ENCODE peak calls at places on chromosomes 1 and 21, in four cellular contexts. O, K, F and I are unnamed samples.

GRCh38 chr1:71843023-71843422 is 439.3 kb downstream of the NEGR1 start:
- DNase-seq in O (no peak), K (no peak), F (no peak), I (no peak)

GRCh38 chr1:23578311-23578996 is 19.2 kb upstream of the ID3 start:
- DNase-seq in O (no peak), K (peak), F (no peak), I (no peak)

GRCh38 chr1:95084317-95085176 is 11.8 kb upstream of the ALG14 start:
- DNase-seq in O (peak), K (peak), F (peak), I (peak)

GRCh38 chr1:212283741-212284140 is 1.5 kb upstream of the PPP2R5A start:
- DNase-seq in O (no peak), K (no peak), F (no peak), I (no peak)

GRCh38 chr1:173531069-173531693 is 54.0 kb downstream of the PRDX6 start:
- DNase-seq in O (no peak), K (no peak), F (no peak), I (no peak)

GRCh38 chr1:89986020-89986419 is 8.9 kb upstream of the ZNF326 start:
- DNase-seq in O (no peak), K (no peak), F (no peak), I (no peak)

GRCh38 chr21:34186119-34186719 is 112.8 kb downstream of the MRPS6 start:
- DNase-seq in O (no peak), K (no peak), F (no peak), I (no peak)

GRCh38 chr1:98292994-98293393 is 368.5 kb upstream of the SNX7 start:
- DNase-seq in O (no peak), K (no peak), F (no peak), I (no peak)

GRCh38 chr1:107529511-107530149 is 388.8 kb downstream of the NTNG1 start:
- DNase-seq in O (peak), K (peak), F (no peak), I (peak)

GRCh38 chr1:116732726-116733125 is 21.5 kb upstream of the CD2 start:
- DNase-seq in O (no peak), K (no peak), F (no peak), I (no peak)

GRCh38 chr21:30044447-30045064 is 104.8 kb upstream of the GRIK1 start:
- DNase-seq in O (no peak), K (peak), F (no peak), I (peak)

GRCh38 chr1:107599220-107599619 is 365.8 kb downstream of the VAV3 start:
- DNase-seq in O (no peak), K (no peak), F (no peak), I (peak)

GRCh38 chr1:231266811-231267322 is 25.9 kb downstream of the GNPAT start:
- DNase-seq in O (no peak), K (peak), F (no peak), I (no peak)

GRCh38 chr1:241636291-241636690 is 3.9 kb downstream of the CHML start:
- DNase-seq in O (no peak), K (peak), F (no peak), I (no peak)

GRCh38 chr1:19363526-19364152 is 51.5 kb downstream of the SLC66A1 start:
- DNase-seq in O (no peak), K (no peak), F (no peak), I (peak)

GRCh38 chr1:61887076-61887867 is 145.0 kb downstream of the PATJ start:
- DNase-seq in O (no peak), K (no peak), F (no peak), I (no peak)

GRCh38 chr1:173997796-173998195 is 24.4 kb downstream of the RC3H1 start:
- DNase-seq in O (no peak), K (peak), F (no peak), I (no peak)

GRCh38 chr1:59143824-59144223 is 153.1 kb upstream of the FGGY start:
- DNase-seq in O (no peak), K (peak), F (no peak), I (no peak)

GRCh38 chr21:41477641-41478318 is 30.2 kb downstream of the TMPRSS2 start:
- DNase-seq in O (peak), K (no peak), F (peak), I (peak)

GRCh38 chr1:84613026-84613425 is 38.8 kb upstream of the CTBS start:
- DNase-seq in O (no peak), K (peak), F (no peak), I (no peak)

GRCh38 chr1:84611091-84611490 is 36.9 kb upstream of the CTBS start:
- DNase-seq in O (no peak), K (no peak), F (no peak), I (no peak)

GRCh38 chr1:84613887-84614286 is 39.6 kb upstream of the CTBS start:
- DNase-seq in O (no peak), K (no peak), F (no peak), I (no peak)

GRCh38 chr1:84615785-84616184 is 41.5 kb upstream of the CTBS start:
- DNase-seq in O (no peak), K (no peak), F (no peak), I (no peak)

GRCh38 chr1:84611796-84612195 is 37.6 kb upstream of the CTBS start:
- DNase-seq in O (no peak), K (peak), F (no peak), I (peak)
- H2AK5ac ChIP-seq in O (no peak), K (peak), F (no peak), I (no peak)

DNA sequence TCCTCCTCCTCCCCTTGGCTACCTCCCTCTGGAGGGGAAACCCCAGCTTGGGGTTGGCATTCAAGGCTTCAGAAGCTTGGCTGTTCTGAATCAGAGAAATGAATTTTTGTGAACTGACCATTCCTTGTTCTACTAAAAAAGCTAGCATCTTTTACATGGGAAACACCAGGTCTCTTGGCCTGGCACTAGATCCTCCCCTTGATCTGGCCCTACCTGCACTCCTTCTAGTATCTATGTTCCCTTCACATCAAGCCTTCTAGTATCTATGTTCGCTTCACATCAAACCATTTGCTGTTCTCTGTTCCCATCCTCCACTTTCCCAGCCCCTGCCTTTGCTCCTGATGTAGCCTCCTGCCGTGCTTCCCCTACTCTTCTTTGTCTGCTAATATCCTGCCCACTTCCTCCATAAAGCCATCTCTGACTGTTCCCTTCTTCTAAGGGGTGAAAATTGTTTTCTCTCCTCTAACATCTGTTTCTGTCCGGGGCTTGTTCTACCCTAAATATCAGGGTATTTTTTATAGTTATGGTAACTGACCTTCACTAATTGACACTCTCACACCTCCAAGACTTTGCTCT is 25.8 kb downstream of the FAM151A start:
- DNase-seq in O (no peak), K (no peak), F (no peak), I (no peak)
- H4K5ac ChIP-seq in O (no peak), K (no peak), F (no peak), I (no peak)

GRCh38 chr1:971751-972506 is 5.6 kb downstream of the PLEKHN1 start:
- DNase-seq in O (no peak), K (no peak), F (no peak), I (no peak)
- H2BK15ac ChIP-seq in O (no peak), K (no peak), F (no peak), I (no peak)

GRCh38 chr1:93621246-93621645 is 60.4 kb downstream of the BCAR3 start:
- DNase-seq in O (no peak), K (no peak), F (no peak), I (no peak)

GRCh38 chr1:93620841-93621210 is 60.8 kb downstream of the BCAR3 start:
- DNase-seq in O (peak), K (no peak), F (no peak), I (peak)

GRCh38 chr1:93620169-93620840 is 61.3 kb downstream of the BCAR3 start:
- DNase-seq in O (no peak), K (peak), F (no peak), I (no peak)

GRCh38 chr1:93617670-93618488 is 63.8 kb downstream of the BCAR3 start:
- DNase-seq in O (no peak), K (no peak), F (no peak), I (peak)

GRCh38 chr1:93619507-93620168 is 62.0 kb downstream of the BCAR3 start:
- DNase-seq in O (no peak), K (no peak), F (no peak), I (no peak)
- H2AK5ac ChIP-seq in O (no peak), K (no peak), F (no peak), I (no peak)

DNA sequence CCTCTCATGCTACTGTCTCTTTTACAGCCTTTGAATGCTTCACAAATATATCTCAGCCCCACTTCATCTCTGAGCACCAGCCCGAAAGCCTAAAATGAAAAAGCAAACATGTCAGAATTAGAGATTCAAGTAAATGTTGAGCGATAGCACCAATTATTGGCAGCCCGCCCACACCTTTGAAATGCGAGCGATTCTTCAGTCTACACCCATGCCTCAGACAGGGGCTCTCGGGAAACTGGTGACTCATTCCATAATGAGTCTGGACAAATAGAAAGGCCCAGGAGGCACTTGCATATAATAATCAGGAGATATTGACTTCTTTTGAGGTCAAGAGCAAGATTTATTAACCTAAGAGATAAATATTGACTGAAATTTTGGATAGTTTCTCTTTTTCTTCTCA is 487.3 kb upstream of the PTBP2 start:
- DNase-seq in O (peak), K (peak), F (no peak), I (peak)
- H4K5ac ChIP-seq in O (no peak), K (no peak), F (no peak), I (no peak)

GRCh38 chr1:156875067-156875615 is 14.5 kb downstream of the NTRK1 start:
- DNase-seq in O (no peak), K (no peak), F (no peak), I (no peak)

GRCh38 chr1:156873659-156874058 is 13.0 kb downstream of the NTRK1 start:
- DNase-seq in O (no peak), K (no peak), F (no peak), I (no peak)

GRCh38 chr1:156874142-156874541 is 13.5 kb downstream of the NTRK1 start:
- DNase-seq in O (no peak), K (no peak), F (no peak), I (no peak)

GRCh38 chr1:156876281-156876680 is 15.6 kb downstream of the NTRK1 start:
- DNase-seq in O (peak), K (no peak), F (peak), I (peak)

DNA sequence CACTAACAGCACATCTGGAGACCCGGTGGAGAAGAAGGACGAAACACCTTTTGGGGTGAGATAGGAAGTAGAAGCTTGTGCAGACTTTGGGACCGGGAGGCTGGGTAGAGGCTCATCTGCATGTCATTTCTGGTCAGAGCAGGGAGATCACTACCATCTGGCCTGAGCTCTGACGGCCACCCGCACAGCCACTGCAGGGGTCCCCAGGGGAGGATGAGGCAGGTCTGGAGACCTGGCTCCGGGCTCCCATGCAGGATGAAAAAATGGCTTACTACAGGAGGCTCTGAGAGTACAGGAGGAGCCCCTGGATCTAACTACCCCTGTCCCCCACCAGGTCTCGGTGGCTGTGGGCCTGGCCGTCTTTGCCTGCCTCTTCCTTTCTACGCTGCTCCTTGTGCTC is 13.9 kb downstream of the NTRK1 start:
- DNase-seq in O (no peak), K (no peak), F (no peak), I (no peak)
- H2BK15ac ChIP-seq in O (no peak), K (no peak), F (no peak), I (no peak)

GRCh38 chr21:42777757-42778344 is 101.5 kb downstream of the WDR4 start:
- DNase-seq in O (no peak), K (no peak), F (no peak), I (no peak)
- H2AK5ac ChIP-seq in O (no peak), K (no peak), F (no peak), I (no peak)

GRCh38 chr1:189237008-189237407 is 1240.7 kb downstream of the BRINP3 start:
- DNase-seq in O (no peak), K (no peak), F (no peak), I (peak)
- H4K5ac ChIP-seq in O (no peak), K (no peak), F (no peak), I (no peak)

DNA sequence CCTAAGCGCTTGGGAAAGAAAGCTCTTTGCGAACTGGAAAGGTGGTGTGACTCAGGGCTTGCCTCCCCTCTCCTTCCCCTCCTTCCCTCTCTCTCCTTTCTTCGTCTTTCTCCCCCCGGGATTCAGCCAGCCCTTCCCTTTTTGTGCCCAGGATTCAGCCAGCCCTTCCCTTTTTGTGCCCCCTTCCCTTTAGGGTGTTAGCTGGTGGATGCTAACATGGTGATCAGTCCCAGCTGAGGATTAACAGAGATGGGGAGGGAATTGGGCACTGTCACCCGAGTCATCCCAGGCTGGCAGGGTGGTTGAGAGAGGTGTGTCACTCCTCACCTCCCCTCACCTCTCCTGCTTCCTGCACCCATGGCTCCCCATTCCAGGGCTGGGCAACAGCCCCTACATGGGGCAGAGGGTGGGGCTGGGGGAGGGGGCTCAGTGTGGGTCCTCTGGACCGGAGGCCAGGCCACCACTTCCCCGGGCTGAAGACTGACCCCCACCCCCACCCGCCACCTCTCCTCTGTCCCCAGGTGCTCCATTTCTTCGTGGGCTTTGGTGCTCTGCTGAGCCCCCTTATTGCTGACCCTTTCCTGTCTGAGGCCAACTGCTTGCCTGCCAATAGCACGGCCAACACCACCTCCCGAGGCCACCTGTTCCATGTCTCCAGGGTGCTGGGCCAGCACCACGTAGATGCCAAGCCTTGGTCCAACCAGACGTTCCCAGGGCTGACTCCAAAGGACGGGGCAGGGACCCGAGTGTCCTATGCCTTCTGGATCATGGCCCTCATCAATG is 51.5 kb downstream of the ELK4 start:
- DNase-seq in O (peak), K (no peak), F (no peak), I (no peak)
- H2BK15ac ChIP-seq in O (no peak), K (no peak), F (no peak), I (no peak)

DNA sequence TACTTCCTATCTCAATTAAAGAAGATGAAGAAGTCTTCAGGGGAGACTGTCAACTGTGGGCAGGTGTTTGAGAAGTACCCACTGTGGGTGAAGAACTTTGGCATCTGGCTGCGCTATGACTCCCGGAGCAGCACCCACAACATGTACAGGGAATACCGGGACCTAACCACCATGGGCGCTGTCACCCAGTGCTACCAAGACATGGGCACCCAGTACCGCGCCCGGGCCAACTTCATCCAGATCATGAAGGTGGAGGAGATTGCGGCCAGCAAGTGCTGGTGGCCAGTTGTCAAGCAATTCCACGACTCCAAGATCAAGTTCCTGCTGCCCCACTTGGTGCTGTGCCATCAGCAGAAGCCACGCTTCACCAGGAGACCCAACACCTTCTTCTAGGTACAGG is 15.5 kb upstream of the RNF19B start:
- DNase-seq in O (no peak), K (no peak), F (no peak), I (no peak)
- H2AK5ac ChIP-seq in O (no peak), K (peak), F (no peak), I (no peak)